ENCODE peak calls at places on chromosome 4, in four cellular contexts. One of them, this sample, is unnamed.

GRCh38 chr4:8410641-8411271 is 29.8 kb downstream of the ACOX3 start:
- DNase-seq in H1: peak
- DNase-seq in HepG2: peak
- DNase-seq in GM12878: no peak
- DNase-seq in this sample: peak

GRCh38 chr4:149521611-149522010 is 294.0 kb downstream of the IQCM start:
- DNase-seq in GM12878: no peak
- DNase-seq in H1: no peak
- DNase-seq in HepG2: no peak
- DNase-seq in this sample: no peak

GRCh38 chr4:56958111-56958517 is 19.3 kb downstream of the NOA1 start:
- DNase-seq in H1: no peak
- DNase-seq in HepG2: no peak
- DNase-seq in GM12878: no peak
- DNase-seq in this sample: no peak

GRCh38 chr4:185039508-185040273 is 21.4 kb downstream of the HELT start:
- DNase-seq in H1: no peak
- DNase-seq in GM12878: peak
- DNase-seq in HepG2: peak
- DNase-seq in this sample: peak

GRCh38 chr4:121217385-121217784 is 53.3 kb upstream of the TNIP3 start:
- DNase-seq in H1: no peak
- DNase-seq in HepG2: no peak
- DNase-seq in GM12878: no peak
- DNase-seq in this sample: no peak

GRCh38 chr4:128601992-128602695 is 207.4 kb upstream of the JADE1 start:
- DNase-seq in H1: no peak
- DNase-seq in HepG2: no peak
- DNase-seq in GM12878: no peak
- DNase-seq in this sample: no peak

GRCh38 chr4:1466034-1466960 is 60.1 kb upstream of the NKX1-1 start:
- DNase-seq in HepG2: no peak
- DNase-seq in H1: no peak
- DNase-seq in GM12878: no peak
- DNase-seq in this sample: peak

GRCh38 chr4:1033840-1034551 is 22.6 kb downstream of the FGFRL1 start:
- DNase-seq in GM12878: no peak
- DNase-seq in HepG2: no peak
- DNase-seq in H1: no peak
- DNase-seq in this sample: no peak

GRCh38 chr4:74444891-74445642 is at the start of gene AREG:
- DNase-seq in GM12878: peak
- DNase-seq in H1: peak
- DNase-seq in HepG2: peak
- DNase-seq in this sample: peak

GRCh38 chr4:185108669-185109068 is 34.4 kb upstream of the SLC25A4 start:
- DNase-seq in H1: no peak
- DNase-seq in GM12878: no peak
- DNase-seq in HepG2: no peak
- DNase-seq in this sample: no peak

GRCh38 chr4:97367878-97368277 is 775.4 kb downstream of the STPG2 start:
- DNase-seq in GM12878: no peak
- DNase-seq in H1: no peak
- DNase-seq in HepG2: no peak
- DNase-seq in this sample: no peak

GRCh38 chr4:175891863-175892262 is 79.8 kb upstream of the GPM6A start:
- DNase-seq in HepG2: peak
- DNase-seq in H1: no peak
- DNase-seq in GM12878: no peak
- DNase-seq in this sample: peak

GRCh38 chr4:146333895-146334262 is 119.5 kb downstream of the REELD1 start:
- DNase-seq in HepG2: no peak
- DNase-seq in H1: no peak
- DNase-seq in GM12878: no peak
- DNase-seq in this sample: no peak

GRCh38 chr4:153452661-153453378 is 13.3 kb upstream of the TMEM131L start:
- DNase-seq in GM12878: no peak
- DNase-seq in H1: no peak
- DNase-seq in HepG2: peak
- DNase-seq in this sample: no peak

GRCh38 chr4:40719008-40719623 is 30.6 kb upstream of the NSUN7 start:
- DNase-seq in HepG2: peak
- DNase-seq in H1: no peak
- DNase-seq in GM12878: peak
- DNase-seq in this sample: peak

GRCh38 chr4:23902203-23902602 is 12.4 kb upstream of the PPARGC1A start:
- DNase-seq in H1: no peak
- DNase-seq in HepG2: no peak
- DNase-seq in GM12878: no peak
- DNase-seq in this sample: no peak

GRCh38 chr4:40255722-40256281 is 59.0 kb downstream of the RHOH start:
- DNase-seq in GM12878: no peak
- DNase-seq in H1: no peak
- DNase-seq in HepG2: peak
- DNase-seq in this sample: no peak

GRCh38 chr4:76546282-76547166 is 111.5 kb downstream of the SHROOM3 start:
- DNase-seq in HepG2: no peak
- DNase-seq in H1: no peak
- DNase-seq in GM12878: no peak
- DNase-seq in this sample: no peak

GRCh38 chr4:174461438-174462106 is 60.7 kb downstream of the HPGD start:
- DNase-seq in H1: no peak
- DNase-seq in GM12878: no peak
- DNase-seq in HepG2: peak
- DNase-seq in this sample: no peak

GRCh38 chr4:174454815-174455473 is 67.3 kb downstream of the HPGD start:
- DNase-seq in GM12878: no peak
- DNase-seq in H1: no peak
- DNase-seq in HepG2: no peak
- DNase-seq in this sample: no peak

GRCh38 chr4:174457468-174457867 is 64.8 kb downstream of the HPGD start:
- DNase-seq in HepG2: no peak
- DNase-seq in H1: no peak
- DNase-seq in GM12878: no peak
- DNase-seq in this sample: no peak

GRCh38 chr4:174464949-174465348 is 57.3 kb downstream of the HPGD start:
- DNase-seq in H1: no peak
- DNase-seq in GM12878: no peak
- DNase-seq in HepG2: no peak
- DNase-seq in this sample: no peak

GRCh38 chr4:174460684-174461083 is 61.6 kb downstream of the HPGD start:
- DNase-seq in GM12878: no peak
- DNase-seq in HepG2: no peak
- DNase-seq in H1: no peak
- DNase-seq in this sample: no peak
- TF ChIP-seq TCF12 in GM12878: no peak
- TF ChIP-seq TCF12 in HepG2: no peak
- TF ChIP-seq TCF12 in H1: no peak
- TF ChIP-seq TCF12 in this sample: no peak

GRCh38 chr4:61918507-61919462 is 718.7 kb downstream of the ADGRL3 start:
- DNase-seq in H1: no peak
- DNase-seq in HepG2: no peak
- DNase-seq in GM12878: no peak
- DNase-seq in this sample: no peak

GRCh38 chr4:61921890-61922289 is 721.8 kb downstream of the ADGRL3 start:
- DNase-seq in GM12878: no peak
- DNase-seq in H1: no peak
- DNase-seq in HepG2: peak
- DNase-seq in this sample: no peak

GRCh38 chr4:61922766-61923165 is 722.6 kb downstream of the ADGRL3 start:
- DNase-seq in GM12878: no peak
- DNase-seq in HepG2: no peak
- DNase-seq in H1: no peak
- DNase-seq in this sample: no peak

GRCh38 chr4:61923179-61923578 is 723.1 kb downstream of the ADGRL3 start:
- DNase-seq in HepG2: no peak
- DNase-seq in H1: no peak
- DNase-seq in GM12878: no peak
- DNase-seq in this sample: no peak

GRCh38 chr4:61924131-61924530 is 724.0 kb downstream of the ADGRL3 start:
- DNase-seq in H1: no peak
- DNase-seq in GM12878: no peak
- DNase-seq in HepG2: no peak
- DNase-seq in this sample: no peak
- TF ChIP-seq TCF12 in H1: no peak
- TF ChIP-seq TCF12 in GM12878: no peak
- TF ChIP-seq TCF12 in HepG2: no peak
- TF ChIP-seq TCF12 in this sample: no peak

GRCh38 chr4:87785858-87786509 is 13.4 kb upstream of the IBSP start:
- DNase-seq in H1: no peak
- DNase-seq in GM12878: no peak
- DNase-seq in HepG2: no peak
- DNase-seq in this sample: no peak
- TF ChIP-seq TCF12 in H1: no peak
- TF ChIP-seq TCF12 in GM12878: no peak
- TF ChIP-seq TCF12 in HepG2: no peak
- TF ChIP-seq TCF12 in this sample: no peak

DNA sequence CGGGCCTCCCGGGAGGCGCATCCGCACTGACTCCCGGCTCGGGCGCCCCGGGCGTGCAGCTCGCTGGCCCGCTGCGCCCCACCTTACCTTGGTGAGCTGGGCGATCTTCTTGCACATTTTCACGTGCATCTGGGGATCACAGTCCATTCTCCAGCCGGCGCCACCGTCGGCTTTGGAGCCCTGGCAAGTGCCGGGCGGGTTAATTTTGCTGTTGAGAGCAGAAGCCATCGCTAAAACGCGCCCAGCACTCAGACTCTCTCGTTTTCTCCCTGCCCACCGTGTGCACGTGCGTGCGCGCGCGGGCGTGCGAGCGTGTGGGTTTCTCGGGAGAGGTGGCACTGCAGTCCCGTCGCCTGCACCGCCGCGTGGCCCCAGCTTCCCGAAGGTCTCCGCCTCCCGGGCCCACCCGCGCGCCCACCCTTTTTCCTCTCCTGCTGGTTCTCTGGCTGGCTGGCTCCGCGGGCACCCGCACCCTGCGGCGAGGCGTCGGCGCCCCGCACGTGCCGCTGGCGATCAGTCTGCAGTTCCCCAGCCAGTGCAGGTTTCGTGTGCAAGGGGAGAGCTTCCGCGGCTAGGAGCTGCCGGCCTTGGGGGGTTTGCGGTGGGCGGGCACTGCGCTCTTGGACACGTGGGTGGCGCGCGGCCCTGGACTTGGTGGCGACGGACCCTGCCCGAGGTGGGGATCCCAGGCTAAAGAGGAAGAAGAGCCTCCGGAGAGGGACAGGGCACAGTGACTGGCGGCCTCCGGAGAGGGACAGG is at the start of gene FAM184B:
- DNase-seq in GM12878: no peak
- DNase-seq in H1: no peak
- DNase-seq in HepG2: no peak
- DNase-seq in this sample: peak
- TF ChIP-seq TCF12 in GM12878: no peak
- TF ChIP-seq TCF12 in H1: no peak
- TF ChIP-seq TCF12 in HepG2: no peak
- TF ChIP-seq TCF12 in this sample: no peak

GRCh38 chr4:78513411-78513975 is 38.1 kb upstream of the ANXA3 start:
- DNase-seq in GM12878: no peak
- DNase-seq in HepG2: peak
- DNase-seq in H1: no peak
- DNase-seq in this sample: no peak

GRCh38 chr4:78510681-78511080 is 40.9 kb upstream of the ANXA3 start:
- DNase-seq in GM12878: no peak
- DNase-seq in H1: no peak
- DNase-seq in HepG2: no peak
- DNase-seq in this sample: no peak

GRCh38 chr4:78510108-78510507 is 41.5 kb upstream of the ANXA3 start:
- DNase-seq in HepG2: no peak
- DNase-seq in GM12878: no peak
- DNase-seq in H1: no peak
- DNase-seq in this sample: no peak

GRCh38 chr4:78509030-78509429 is 42.5 kb upstream of the ANXA3 start:
- DNase-seq in H1: no peak
- DNase-seq in GM12878: no peak
- DNase-seq in HepG2: no peak
- DNase-seq in this sample: no peak

GRCh38 chr4:78512357-78512920 is 39.1 kb upstream of the ANXA3 start:
- DNase-seq in GM12878: no peak
- DNase-seq in HepG2: peak
- DNase-seq in H1: no peak
- DNase-seq in this sample: no peak
- TF ChIP-seq TCF12 in GM12878: no peak
- TF ChIP-seq TCF12 in HepG2: no peak
- TF ChIP-seq TCF12 in H1: no peak
- TF ChIP-seq TCF12 in this sample: no peak

GRCh38 chr4:103499094-103499493 is 220.7 kb downstream of the TACR3 start:
- DNase-seq in HepG2: no peak
- DNase-seq in GM12878: no peak
- DNase-seq in H1: no peak
- DNase-seq in this sample: no peak
- TF ChIP-seq TCF12 in HepG2: no peak
- TF ChIP-seq TCF12 in GM12878: no peak
- TF ChIP-seq TCF12 in H1: no peak
- TF ChIP-seq TCF12 in this sample: no peak

DNA sequence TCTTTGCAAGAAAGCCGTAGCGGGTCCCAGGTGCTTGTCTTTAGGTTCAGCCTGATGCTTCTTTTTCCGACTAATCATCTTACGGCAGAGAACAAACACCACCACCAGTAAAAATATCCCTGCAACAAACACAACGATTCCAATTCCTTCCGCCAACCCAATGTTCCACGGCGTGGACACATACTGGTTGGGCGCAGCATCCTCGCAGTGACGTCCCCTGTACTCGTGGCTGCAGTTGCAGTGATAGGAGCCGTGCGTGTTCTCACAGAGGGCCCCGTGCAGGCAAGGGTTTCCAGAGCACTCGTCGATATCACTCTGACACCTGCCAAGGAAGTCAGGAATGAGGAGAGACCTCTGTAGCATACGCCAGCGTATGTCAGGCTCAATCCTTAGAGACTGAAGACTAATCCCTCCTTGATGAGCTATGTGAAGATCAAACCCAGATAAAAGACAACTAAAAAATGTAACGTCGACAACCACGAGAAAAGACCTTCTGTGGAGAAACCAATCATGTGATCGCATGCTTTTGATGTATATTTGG is 41.6 kb upstream of the MTNR1A start:
- DNase-seq in GM12878: no peak
- DNase-seq in HepG2: no peak
- DNase-seq in H1: no peak
- DNase-seq in this sample: no peak
- TF ChIP-seq TCF12 in GM12878: no peak
- TF ChIP-seq TCF12 in HepG2: no peak
- TF ChIP-seq TCF12 in H1: no peak
- TF ChIP-seq TCF12 in this sample: no peak

This sample was measured in SK-N-SH.